ENCODE peak calls at places on chromosomes 7 and 10, in eight cellular contexts. C, O, W, H, F, J, B and Q are unnamed samples.

GRCh38 chr7:158103378-158103777 is 484.2 kb downstream of the PTPRN2 start:
- DNase-seq in F (no peak), B (no peak), W (no peak), C (no peak), J (no peak), O (no peak), H (no peak), Q (no peak)

GRCh38 chr10:10804998-10805737 is 212.5 kb upstream of the CELF2 start:
- DNase-seq in B (peak), F (peak), W (no peak), C (no peak), O (no peak), J (peak), H (peak), Q (peak)

GRCh38 chr7:111076205-111076604 is 14.7 kb upstream of the LRRN3 start:
- DNase-seq in H (no peak), O (no peak), B (peak), J (no peak), F (no peak), C (no peak), W (no peak), Q (peak)

GRCh38 chr7:24865994-24866615 is 108.8 kb upstream of the GSDME start:
- DNase-seq in C (no peak), J (no peak), H (no peak), B (no peak), F (no peak), O (no peak), W (no peak), Q (no peak)

GRCh38 chr7:3984456-3984855 is 683.4 kb downstream of the SDK1 start:
- DNase-seq in W (peak), C (no peak), H (no peak), J (no peak), F (no peak), B (no peak), O (no peak), Q (no peak)

GRCh38 chr10:99682752-99683151 is 23.4 kb downstream of the ENTPD7 start:
- DNase-seq in H (peak), O (peak), W (no peak), J (no peak), B (no peak), C (no peak), F (peak), Q (no peak)

GRCh38 chr7:130560972-130561371 is 69.1 kb downstream of the MEST start:
- DNase-seq in J (peak), B (peak), H (peak), F (peak), C (no peak), O (peak), W (no peak), Q (peak)

GRCh38 chr7:139720705-139721231 is 57.0 kb downstream of the HIPK2 start:
- DNase-seq in J (no peak), C (no peak), W (no peak), O (no peak), H (no peak), B (peak), F (peak), Q (peak)